ENCODE peak calls at places on chromosomes 13 and 19, in five cellular contexts. One of them, this sample, is unnamed.

GRCh38 chr13:51895906-51896888 is 34.4 kb downstream of the CCDC70 start:
- DNase-seq in GM06990: no peak
- DNase-seq in tibial artery: no peak
- DNase-seq in sigmoid colon: no peak
- DNase-seq in endodermal cell: peak; percentile 90
- DNase-seq in this sample: peak; percentile 43

GRCh38 chr13:34349091-34349722 is 531.3 kb downstream of the RFC3 start:
- DNase-seq in GM06990: no peak
- DNase-seq in tibial artery: peak; percentile 71
- DNase-seq in sigmoid colon: peak; percentile 78
- DNase-seq in endodermal cell: no peak
- DNase-seq in this sample: no peak

GRCh38 chr13:93462151-93462550 is 235.5 kb downstream of the GPC6 start:
- DNase-seq in GM06990: no peak
- DNase-seq in tibial artery: no peak
- DNase-seq in sigmoid colon: no peak
- DNase-seq in endodermal cell: no peak
- DNase-seq in this sample: no peak

GRCh38 chr13:30033681-30034447 is 183.4 kb upstream of the UBL3 start:
- DNase-seq in GM06990: no peak
- DNase-seq in tibial artery: no peak
- DNase-seq in sigmoid colon: no peak
- DNase-seq in endodermal cell: peak; percentile 17
- DNase-seq in this sample: no peak

GRCh38 chr13:34011552-34012085 is 193.7 kb downstream of the RFC3 start:
- DNase-seq in GM06990: no peak
- DNase-seq in tibial artery: no peak
- DNase-seq in sigmoid colon: no peak
- DNase-seq in endodermal cell: no peak
- DNase-seq in this sample: no peak

GRCh38 chr13:90867336-90867683 is 480.2 kb upstream of the MIR17HG start:
- DNase-seq in GM06990: peak; percentile 1
- DNase-seq in tibial artery: peak; percentile 63
- DNase-seq in sigmoid colon: no peak
- DNase-seq in endodermal cell: peak; percentile 91
- DNase-seq in this sample: no peak

GRCh38 chr13:49638416-49639072 is 10.2 kb downstream of the ARL11 start:
- DNase-seq in GM06990: no peak
- DNase-seq in tibial artery: no peak
- DNase-seq in sigmoid colon: no peak
- DNase-seq in endodermal cell: no peak
- DNase-seq in this sample: no peak

GRCh38 chr19:16180611-16181010 is 4.6 kb upstream of the FAM32A start:
- DNase-seq in GM06990: no peak
- DNase-seq in tibial artery: no peak
- DNase-seq in sigmoid colon: no peak
- DNase-seq in endodermal cell: peak; percentile 66
- DNase-seq in this sample: no peak

GRCh38 chr13:26529441-26529840 is 28.0 kb upstream of the WASF3 start:
- DNase-seq in GM06990: no peak
- DNase-seq in tibial artery: no peak
- DNase-seq in sigmoid colon: no peak
- DNase-seq in endodermal cell: peak; percentile 92
- DNase-seq in this sample: no peak

GRCh38 chr13:90974249-90974954 is 373.1 kb upstream of the MIR17HG start:
- DNase-seq in GM06990: no peak
- DNase-seq in tibial artery: no peak
- DNase-seq in sigmoid colon: no peak
- DNase-seq in endodermal cell: no peak
- DNase-seq in this sample: no peak

GRCh38 chr13:44331912-44332840 is 41.4 kb upstream of the SERP2 start:
- DNase-seq in GM06990: no peak
- DNase-seq in tibial artery: peak; percentile 77
- DNase-seq in sigmoid colon: peak; percentile 95
- DNase-seq in endodermal cell: no peak
- DNase-seq in this sample: no peak

GRCh38 chr19:18278521-18279265 is 2.7 kb downstream of the JUND start:
- DNase-seq in GM06990: no peak
- DNase-seq in tibial artery: no peak
- DNase-seq in sigmoid colon: no peak
- DNase-seq in endodermal cell: peak; percentile 70
- DNase-seq in this sample: peak; percentile 69

GRCh38 chr19:3162418-3163229 is 15.9 kb upstream of the S1PR4 start:
- DNase-seq in GM06990: no peak
- DNase-seq in tibial artery: no peak
- DNase-seq in sigmoid colon: no peak
- DNase-seq in endodermal cell: no peak
- DNase-seq in this sample: no peak

GRCh38 chr13:23799945-23800344 is 89.3 kb downstream of the MIPEP start:
- DNase-seq in GM06990: peak; percentile 37
- DNase-seq in tibial artery: no peak
- DNase-seq in sigmoid colon: no peak
- DNase-seq in endodermal cell: no peak
- DNase-seq in this sample: peak; percentile 28

GRCh38 chr19:2623743-2624142 is 78.8 kb downstream of the GNG7 start:
- DNase-seq in GM06990: no peak
- DNase-seq in tibial artery: no peak
- DNase-seq in sigmoid colon: no peak
- DNase-seq in endodermal cell: no peak
- DNase-seq in this sample: no peak

GRCh38 chr13:40148103-40148502 is 492.6 kb downstream of the COG6 start:
- DNase-seq in GM06990: no peak
- DNase-seq in tibial artery: no peak
- DNase-seq in sigmoid colon: no peak
- DNase-seq in endodermal cell: no peak
- DNase-seq in this sample: no peak

GRCh38 chr13:80945328-80945727 is 604.4 kb upstream of the SPRY2 start:
- DNase-seq in GM06990: no peak
- DNase-seq in tibial artery: no peak
- DNase-seq in sigmoid colon: no peak
- DNase-seq in endodermal cell: peak; percentile 85
- DNase-seq in this sample: no peak

GRCh38 chr19:46487802-46488445 is 7.7 kb downstream of the PNMA8B start:
- DNase-seq in GM06990: peak; percentile 67
- DNase-seq in tibial artery: peak; percentile 76
- DNase-seq in sigmoid colon: peak; percentile 90
- DNase-seq in endodermal cell: peak; percentile 95
- DNase-seq in this sample: peak; percentile 43

GRCh38 chr13:66546534-66547379 is 683.4 kb downstream of the PCDH9 start:
- DNase-seq in GM06990: no peak
- DNase-seq in tibial artery: no peak
- DNase-seq in sigmoid colon: no peak
- DNase-seq in endodermal cell: no peak
- DNase-seq in this sample: no peak

GRCh38 chr13:43686557-43686956 is 100.2 kb downstream of the ENOX1 start:
- DNase-seq in GM06990: no peak
- DNase-seq in tibial artery: no peak
- DNase-seq in sigmoid colon: peak; percentile 77
- DNase-seq in endodermal cell: no peak
- DNase-seq in this sample: no peak

GRCh38 chr19:55493650-55494171 is 5.5 kb downstream of the SSC5D start:
- DNase-seq in GM06990: no peak
- DNase-seq in tibial artery: no peak
- DNase-seq in sigmoid colon: no peak
- DNase-seq in endodermal cell: no peak
- DNase-seq in this sample: no peak

GRCh38 chr13:80341098-80341701 is at the start of gene SPRY2:
- DNase-seq in GM06990: peak; percentile 64
- DNase-seq in tibial artery: peak; percentile 96
- DNase-seq in sigmoid colon: peak; percentile 97
- DNase-seq in endodermal cell: peak; percentile 97
- DNase-seq in this sample: no peak

DNA sequence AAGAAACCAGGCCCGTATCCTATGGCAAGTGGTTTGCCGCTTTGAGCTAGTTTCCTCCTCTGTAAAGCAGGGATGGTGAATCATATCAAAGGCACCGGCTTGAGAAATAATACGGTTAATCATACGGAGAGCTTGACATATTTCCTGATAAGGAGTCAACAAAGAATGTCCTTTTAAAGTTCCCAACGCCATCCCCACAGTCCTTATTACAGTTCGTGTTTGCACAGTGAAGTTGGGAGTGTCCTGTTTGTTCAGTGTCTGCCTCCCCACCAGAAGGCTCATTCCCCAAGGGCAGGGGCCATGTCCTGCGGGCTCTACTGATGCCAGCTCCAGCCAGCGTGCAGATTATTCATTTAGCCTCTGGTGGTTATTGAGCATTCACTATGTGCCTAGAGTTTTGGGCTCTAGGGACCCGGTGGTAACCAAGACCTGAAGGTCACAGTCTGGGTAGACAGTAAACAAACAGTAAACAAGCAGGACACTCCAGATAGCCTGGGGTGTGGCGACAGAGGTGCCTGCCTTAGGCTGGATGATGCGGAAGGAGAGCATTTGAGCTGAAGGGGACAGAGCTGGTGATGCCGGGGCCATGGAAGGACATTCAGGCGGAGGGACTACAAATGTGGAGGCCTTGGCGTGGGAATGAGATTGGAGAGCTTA is 6.3 kb downstream of the GRAMD1A start:
- DNase-seq in GM06990: no peak
- DNase-seq in tibial artery: no peak
- DNase-seq in sigmoid colon: no peak
- DNase-seq in endodermal cell: no peak
- DNase-seq in this sample: no peak
- H3K36me3 ChIP-seq in GM06990: peaks cover 32% of the 10 kb centered on the region
- H3K36me3 ChIP-seq in tibial artery: peaks cover 12% of the 10 kb centered on the region
- H3K36me3 ChIP-seq in sigmoid colon: peaks cover 25% of the 10 kb centered on the region
- H3K36me3 ChIP-seq in endodermal cell: peaks cover 42% of the 10 kb centered on the region
- H3K36me3 ChIP-seq in this sample: peaks cover 12% of the 10 kb centered on the region

GRCh38 chr19:4305253-4305612 is 835 bp downstream of the FSD1 start:
- DNase-seq in GM06990: no peak
- DNase-seq in tibial artery: no peak
- DNase-seq in sigmoid colon: no peak
- DNase-seq in endodermal cell: peak; percentile 60
- DNase-seq in this sample: no peak

GRCh38 chr19:4305659-4306058 is 1.3 kb downstream of the FSD1 start:
- DNase-seq in GM06990: no peak
- DNase-seq in tibial artery: no peak
- DNase-seq in sigmoid colon: no peak
- DNase-seq in endodermal cell: no peak
- DNase-seq in this sample: no peak

GRCh38 chr19:4302238-4302630 is at the start of gene TMIGD2:
- DNase-seq in GM06990: no peak
- DNase-seq in tibial artery: no peak
- DNase-seq in sigmoid colon: no peak
- DNase-seq in endodermal cell: no peak
- DNase-seq in this sample: peak; percentile 25

GRCh38 chr19:4304509-4305252 is at the start of gene FSD1:
- DNase-seq in GM06990: peak; percentile 79
- DNase-seq in tibial artery: no peak
- DNase-seq in sigmoid colon: no peak
- DNase-seq in endodermal cell: peak; percentile 92
- DNase-seq in this sample: peak; percentile 65

GRCh38 chr19:4303778-4304508 is 455 bp upstream of the FSD1 start:
- DNase-seq in GM06990: no peak
- DNase-seq in tibial artery: no peak
- DNase-seq in sigmoid colon: no peak
- DNase-seq in endodermal cell: no peak
- DNase-seq in this sample: no peak
- H3K36me3 ChIP-seq in GM06990: no peaks in the 10 kb centered on the region
- H3K36me3 ChIP-seq in tibial artery: no peaks in the 10 kb centered on the region
- H3K36me3 ChIP-seq in sigmoid colon: no peaks in the 10 kb centered on the region
- H3K36me3 ChIP-seq in endodermal cell: no peaks in the 10 kb centered on the region
- H3K36me3 ChIP-seq in this sample: no peaks in the 10 kb centered on the region

GRCh38 chr19:41306394-41306793 is 3.6 kb upstream of the CCDC97 start:
- DNase-seq in GM06990: no peak
- DNase-seq in tibial artery: no peak
- DNase-seq in sigmoid colon: no peak
- DNase-seq in endodermal cell: no peak
- DNase-seq in this sample: no peak

GRCh38 chr19:41305923-41306322 is 4.0 kb upstream of the CCDC97 start:
- DNase-seq in GM06990: no peak
- DNase-seq in tibial artery: no peak
- DNase-seq in sigmoid colon: no peak
- DNase-seq in endodermal cell: no peak
- DNase-seq in this sample: no peak

GRCh38 chr19:41308450-41309224 is 1.3 kb upstream of the CCDC97 start:
- DNase-seq in GM06990: peak; percentile 56
- DNase-seq in tibial artery: peak; percentile 98
- DNase-seq in sigmoid colon: peak; percentile 96
- DNase-seq in endodermal cell: peak; percentile 99
- DNase-seq in this sample: peak; percentile 86

GRCh38 chr19:41307954-41308449 is 2.0 kb upstream of the CCDC97 start:
- DNase-seq in GM06990: no peak
- DNase-seq in tibial artery: no peak
- DNase-seq in sigmoid colon: no peak
- DNase-seq in endodermal cell: no peak
- DNase-seq in this sample: no peak

DNA sequence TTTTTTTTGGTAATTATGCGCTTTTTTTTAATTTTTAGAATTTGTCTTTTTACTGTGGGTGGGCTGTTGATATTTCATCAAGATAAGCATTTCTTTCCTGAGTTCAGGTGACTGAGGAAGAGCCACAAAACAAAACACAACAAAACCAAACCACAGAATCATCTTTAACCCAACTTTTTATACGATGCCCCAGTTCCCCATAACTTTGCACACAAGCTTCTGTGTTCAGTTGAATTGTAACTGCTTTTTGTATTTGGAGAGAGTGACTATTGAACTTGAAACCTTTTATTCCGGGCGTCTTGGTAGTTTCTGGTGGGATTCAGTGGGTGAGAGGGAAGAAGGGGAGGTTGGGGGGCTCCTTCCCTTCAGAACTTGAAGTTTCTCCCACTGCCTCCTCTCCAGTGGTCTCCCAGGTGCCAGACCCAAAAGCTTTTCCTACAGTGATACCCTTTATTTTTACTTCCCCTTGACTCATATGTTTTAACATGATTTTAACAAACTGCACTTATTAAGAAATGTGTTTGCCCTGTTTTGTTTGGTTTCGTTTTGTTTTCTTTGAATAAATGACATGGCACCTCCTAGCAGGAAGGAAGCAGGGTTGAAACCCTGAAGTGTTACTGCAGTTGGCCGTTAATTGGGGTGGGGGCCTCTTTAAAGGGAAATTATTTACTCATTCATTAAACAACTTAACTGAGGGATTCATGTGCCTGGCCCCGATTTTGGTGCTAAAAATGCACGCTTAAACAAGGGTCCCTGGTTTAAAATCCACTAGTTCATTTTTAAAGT is 2.7 kb upstream of the CCDC97 start:
- DNase-seq in GM06990: no peak
- DNase-seq in tibial artery: no peak
- DNase-seq in sigmoid colon: no peak
- DNase-seq in endodermal cell: no peak
- DNase-seq in this sample: no peak
- H3K36me3 ChIP-seq in GM06990: peaks cover 15% of the 10 kb centered on the region
- H3K36me3 ChIP-seq in tibial artery: peaks cover 46% of the 10 kb centered on the region
- H3K36me3 ChIP-seq in sigmoid colon: peaks cover 45% of the 10 kb centered on the region
- H3K36me3 ChIP-seq in endodermal cell: peaks cover 66% of the 10 kb centered on the region
- H3K36me3 ChIP-seq in this sample: peaks cover 43% of the 10 kb centered on the region

DNA sequence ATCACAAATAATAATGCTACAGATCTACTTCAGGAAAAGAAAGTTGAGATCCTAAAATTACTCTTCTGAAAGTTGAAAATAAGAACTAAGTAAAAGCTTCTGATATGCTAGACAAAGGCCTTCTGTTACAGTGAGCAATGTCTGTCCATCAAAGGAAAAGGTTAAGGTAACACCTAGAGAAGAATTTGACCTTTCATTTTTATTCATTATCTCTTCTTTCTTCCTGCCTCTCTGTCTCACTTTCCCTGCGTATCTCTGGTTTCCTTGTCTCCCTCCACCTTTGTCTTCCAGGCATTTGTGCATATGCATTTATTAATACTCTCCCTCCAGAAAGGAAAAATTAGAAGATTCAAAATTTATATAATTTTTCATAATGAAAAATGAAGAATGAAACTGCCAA is 49.0 kb downstream of the ZAR1L start:
- DNase-seq in GM06990: no peak
- DNase-seq in tibial artery: no peak
- DNase-seq in sigmoid colon: no peak
- DNase-seq in endodermal cell: no peak
- DNase-seq in this sample: no peak
- H3K36me3 ChIP-seq in GM06990: no peaks in the 10 kb centered on the region
- H3K36me3 ChIP-seq in tibial artery: peaks cover 82% of the 10 kb centered on the region
- H3K36me3 ChIP-seq in sigmoid colon: peaks cover 22% of the 10 kb centered on the region
- H3K36me3 ChIP-seq in endodermal cell: no peaks in the 10 kb centered on the region
- H3K36me3 ChIP-seq in this sample: no peaks in the 10 kb centered on the region

This sample was measured in naive thymus-derived CD4-positive, alpha-beta T cell.